ENCODE peak calls at places on chromosomes 13 and 19, in seven cellular contexts. F, I, K, R, E, Q and A are unnamed samples.

GRCh38 chr13:48571121-48571901 is 38.4 kb upstream of the RCBTB2 start:
- DNase-seq in F (no peak), I (peak), K (no peak), R (peak), E (no peak), Q (no peak), A (no peak)

GRCh38 chr19:44762033-44762432 is 13.5 kb downstream of the BCL3 start:
- DNase-seq in F (no peak), I (no peak), K (no peak), R (no peak), E (no peak), Q (no peak), A (no peak)

GRCh38 chr19:35090795-35091214 is 24.8 kb upstream of the FXYD3 start:
- DNase-seq in F (no peak), I (no peak), K (no peak), R (no peak), E (no peak), Q (no peak), A (no peak)

GRCh38 chr13:94315188-94315587 is 164.3 kb downstream of the DCT start:
- DNase-seq in F (no peak), I (no peak), K (no peak), R (no peak), E (no peak), Q (no peak), A (no peak)

GRCh38 chr13:65725001-65725400 is 1505.1 kb downstream of the PCDH9 start:
- DNase-seq in F (no peak), I (no peak), K (no peak), R (peak), E (no peak), Q (no peak), A (no peak)

GRCh38 chr19:42051166-42052115 is 18.6 kb downstream of the GRIK5 start:
- DNase-seq in F (no peak), I (no peak), K (no peak), R (no peak), E (no peak), Q (no peak), A (no peak)

GRCh38 chr19:18741124-18741493 is 50.0 kb downstream of the COMP start:
- DNase-seq in F (no peak), I (no peak), K (no peak), R (no peak), E (no peak), Q (no peak), A (no peak)

GRCh38 chr19:51086153-51086850 is 3.6 kb upstream of the KLK14 start:
- DNase-seq in F (no peak), I (no peak), K (peak), R (no peak), E (no peak), Q (no peak), A (no peak)

GRCh38 chr19:10915511-10916091 is 12.8 kb downstream of the YIPF2 start:
- DNase-seq in F (no peak), I (no peak), K (no peak), R (peak), E (peak), Q (no peak), A (no peak)

GRCh38 chr13:57787058-57787791 is 155.7 kb downstream of the PCDH17 start:
- DNase-seq in F (no peak), I (no peak), K (peak), R (no peak), E (no peak), Q (no peak), A (no peak)

GRCh38 chr19:46000497-46001246 is 5.4 kb downstream of the CCDC61 start:
- DNase-seq in F (no peak), I (no peak), K (peak), R (no peak), E (peak), Q (peak), A (peak)

GRCh38 chr19:27971869-27972268 is 1241.1 kb downstream of the UQCRFS1 start:
- DNase-seq in F (no peak), I (no peak), K (no peak), R (no peak), E (no peak), Q (no peak), A (no peak)

GRCh38 chr13:112769615-112770014 is 79.8 kb downstream of the ATP11A start:
- DNase-seq in F (no peak), I (no peak), K (no peak), R (no peak), E (no peak), Q (no peak), A (no peak)

GRCh38 chr19:48874309-48875135 is 2.3 kb downstream of the PPP1R15A start:
- DNase-seq in F (no peak), I (no peak), K (peak), R (peak), E (peak), Q (no peak), A (no peak)

GRCh38 chr13:79659161-79659560 is 178.2 kb downstream of the NDFIP2 start:
- DNase-seq in F (no peak), I (peak), K (no peak), R (no peak), E (no peak), Q (no peak), A (no peak)

GRCh38 chr13:113216165-113217056 is 7.0 kb downstream of the CUL4A start:
- DNase-seq in F (no peak), I (peak), K (no peak), R (peak), E (no peak), Q (no peak), A (no peak)

GRCh38 chr19:38073806-38074685 is 150.0 kb downstream of the DPF1 start:
- DNase-seq in F (no peak), I (no peak), K (no peak), R (peak), E (no peak), Q (no peak), A (no peak)

GRCh38 chr13:105918842-105919741 is 616.4 kb downstream of the EFNB2 start:
- DNase-seq in F (no peak), I (no peak), K (no peak), R (peak), E (no peak), Q (no peak), A (no peak)

GRCh38 chr13:113903912-113904311 is 40.0 kb upstream of the GAS6 start:
- DNase-seq in F (no peak), I (no peak), K (no peak), R (no peak), E (no peak), Q (no peak), A (no peak)

GRCh38 chr13:46121033-46121432 is 16.2 kb upstream of the CPB2 start:
- DNase-seq in F (no peak), I (no peak), K (no peak), R (no peak), E (no peak), Q (no peak), A (no peak)

GRCh38 chr19:19259741-19260140 is 13.4 kb downstream of the TM6SF2 start:
- DNase-seq in F (no peak), I (no peak), K (no peak), R (peak), E (peak), Q (no peak), A (peak)

GRCh38 chr13:41765813-41766212 is 195.1 kb downstream of the VWA8 start:
- DNase-seq in F (no peak), I (no peak), K (no peak), R (no peak), E (no peak), Q (no peak), A (no peak)

GRCh38 chr13:95710313-95710712 is 33.4 kb downstream of the DNAJC3 start:
- DNase-seq in F (no peak), I (no peak), K (no peak), R (peak), E (no peak), Q (no peak), A (no peak)

GRCh38 chr13:46166947-46167610 is 14.9 kb downstream of the LCP1 start:
- DNase-seq in F (no peak), I (no peak), K (no peak), R (no peak), E (no peak), Q (no peak), A (no peak)